ENCODE peak calls at places on chromosomes 4 and X, in six cellular contexts. B is naive thymus-derived CD8-positive, alpha-beta T cell; L is lower leg skin; Z is stimulated activated CD4-positive, alpha-beta T cell treated with anti-CD3 and anti-CD28 coated beads, Interleukin-4, amount 100 ng/mL, for 4 hours; J is SJSA1; C is uterus. D is an unnamed sample.

GRCh38 chr4:13888112-13888511 is 260.6 kb upstream of the BOD1L1 start:
- DNase-seq in B (no peak), L (no peak), Z (no peak), J (peak; percentile 42), C (no peak), D (no peak)

GRCh38 chrX:10233173-10233572 is 76.4 kb downstream of the CLCN4 start:
- DNase-seq in B (no peak), L (no peak), Z (no peak), J (no peak), C (no peak), D (no peak)

GRCh38 chr4:70437212-70437611 is 34.8 kb upstream of the MUC7 start:
- DNase-seq in B (no peak), L (no peak), Z (no peak), J (no peak), C (no peak), D (no peak)

GRCh38 chr4:174475528-174475927 is 46.8 kb downstream of the HPGD start:
- DNase-seq in B (no peak), L (no peak), Z (no peak), J (no peak), C (no peak), D (no peak)

GRCh38 chr4:56821394-56822263 is at the start of gene SPINK2:
- DNase-seq in B (peak; percentile 69), L (no peak), Z (peak; percentile 57), J (no peak), C (no peak), D (no peak)

GRCh38 chr4:2930135-2930805 is 32.9 kb downstream of the NOP14 start:
- DNase-seq in B (no peak), L (peak; percentile 78), Z (no peak), J (no peak), C (peak; percentile 20), D (peak; percentile 63)

GRCh38 chrX:53288173-53288572 is 6.8 kb upstream of the IQSEC2 start:
- DNase-seq in B (no peak), L (no peak), Z (no peak), J (no peak), C (peak; percentile 36), D (peak; percentile 65)

GRCh38 chr4:60482921-60483351 is 717.2 kb upstream of the ADGRL3 start:
- DNase-seq in B (no peak), L (no peak), Z (no peak), J (no peak), C (no peak), D (no peak)

GRCh38 chr4:53055274-53055673 is 193.2 kb downstream of the RASL11B start:
- DNase-seq in B (no peak), L (no peak), Z (no peak), J (no peak), C (no peak), D (no peak)